ENCODE peak calls at places on chromosomes 13 and 19, in seven cellular contexts. One of them, this sample, is unnamed.
A peak's percentile ranks its signal among the peaks of the same experiment; 100 is the strongest.

GRCh38 chr13:59519776-59520175 is 644.0 kb downstream of the DIAPH3 start:
- DNase-seq in psoas muscle: no peak
- DNase-seq in activated CD4-positive, alpha-beta T cell treated with anti-CD3 and anti-CD28 coated beads for 48 hours: no peak
- DNase-seq in colonic mucosa: no peak
- DNase-seq in upper lobe of right lung: no peak
- DNase-seq in activated gamma-delta T cell treated with Interleukin-2 at 50 U/mL for 16 hours: no peak
- DNase-seq in BJ: no peak
- DNase-seq in this sample: peak; percentile 25

GRCh38 chr13:48235100-48235813 is 2.3 kb downstream of the ITM2B start:
- DNase-seq in activated gamma-delta T cell treated with Interleukin-2 at 50 U/mL for 16 hours: no peak
- DNase-seq in BJ: no peak
- DNase-seq in psoas muscle: no peak
- DNase-seq in upper lobe of right lung: no peak
- DNase-seq in activated CD4-positive, alpha-beta T cell treated with anti-CD3 and anti-CD28 coated beads for 48 hours: no peak
- DNase-seq in colonic mucosa: no peak
- DNase-seq in this sample: peak; percentile 54

GRCh38 chr13:40528881-40529280 is 137.6 kb downstream of the FOXO1 start:
- DNase-seq in colonic mucosa: no peak
- DNase-seq in activated gamma-delta T cell treated with Interleukin-2 at 50 U/mL for 16 hours: no peak
- DNase-seq in activated CD4-positive, alpha-beta T cell treated with anti-CD3 and anti-CD28 coated beads for 48 hours: no peak
- DNase-seq in upper lobe of right lung: no peak
- DNase-seq in BJ: no peak
- DNase-seq in psoas muscle: no peak
- DNase-seq in this sample: no peak

GRCh38 chr19:39413269-39413902 is 917 bp downstream of the PLEKHG2 start:
- DNase-seq in activated gamma-delta T cell treated with Interleukin-2 at 50 U/mL for 16 hours: no peak
- DNase-seq in psoas muscle: peak; percentile 87
- DNase-seq in upper lobe of right lung: peak; percentile 80
- DNase-seq in colonic mucosa: peak; percentile 56
- DNase-seq in activated CD4-positive, alpha-beta T cell treated with anti-CD3 and anti-CD28 coated beads for 48 hours: peak; percentile 31
- DNase-seq in BJ: no peak
- DNase-seq in this sample: peak; percentile 50

GRCh38 chr19:2150794-2151338 is 500 bp downstream of the AP3D1 start:
- DNase-seq in activated CD4-positive, alpha-beta T cell treated with anti-CD3 and anti-CD28 coated beads for 48 hours: peak; percentile 31
- DNase-seq in BJ: no peak
- DNase-seq in upper lobe of right lung: peak; percentile 79
- DNase-seq in activated gamma-delta T cell treated with Interleukin-2 at 50 U/mL for 16 hours: no peak
- DNase-seq in colonic mucosa: peak; percentile 33
- DNase-seq in psoas muscle: peak; percentile 71
- DNase-seq in this sample: no peak

GRCh38 chr19:57363734-57364181 is 407 bp downstream of the TRAPPC2B start:
- DNase-seq in activated CD4-positive, alpha-beta T cell treated with anti-CD3 and anti-CD28 coated beads for 48 hours: no peak
- DNase-seq in BJ: no peak
- DNase-seq in psoas muscle: peak; percentile 56
- DNase-seq in activated gamma-delta T cell treated with Interleukin-2 at 50 U/mL for 16 hours: no peak
- DNase-seq in colonic mucosa: no peak
- DNase-seq in upper lobe of right lung: no peak
- DNase-seq in this sample: peak; percentile 28

GRCh38 chr13:113887700-113888201 is 23.9 kb upstream of the GAS6 start:
- DNase-seq in psoas muscle: no peak
- DNase-seq in upper lobe of right lung: no peak
- DNase-seq in activated CD4-positive, alpha-beta T cell treated with anti-CD3 and anti-CD28 coated beads for 48 hours: no peak
- DNase-seq in BJ: no peak
- DNase-seq in activated gamma-delta T cell treated with Interleukin-2 at 50 U/mL for 16 hours: no peak
- DNase-seq in colonic mucosa: no peak
- DNase-seq in this sample: peak; percentile 9

GRCh38 chr19:33794578-33795369 is 1.9 kb upstream of the KCTD15 start:
- DNase-seq in colonic mucosa: no peak
- DNase-seq in BJ: no peak
- DNase-seq in activated CD4-positive, alpha-beta T cell treated with anti-CD3 and anti-CD28 coated beads for 48 hours: no peak
- DNase-seq in activated gamma-delta T cell treated with Interleukin-2 at 50 U/mL for 16 hours: no peak
- DNase-seq in upper lobe of right lung: no peak
- DNase-seq in psoas muscle: no peak
- DNase-seq in this sample: no peak